ENCODE peak calls at places on chromosome 10, in ten cellular contexts. F is adrenal gland, L is A549, U is heart left ventricle, J is erythroblast, Z is uterus, X is body of pancreas, S is gastrocnemius medialis, R is HCT116, P is transverse colon. M is an unnamed sample.

GRCh38 chr10:21399392-21400015 is 126.0 kb downstream of the SKIDA1 start:
- DNase-seq in J (no peak), L (peak), Z (peak), S (no peak), R (no peak), F (no peak), X (no peak), U (no peak), P (no peak), M (no peak)

GRCh38 chr10:62384057-62384446 is 9.9 kb downstream of the ZNF365 start:
- DNase-seq in X (no peak), F (no peak), J (no peak), U (no peak), S (no peak), L (peak), R (peak), Z (no peak), P (no peak), M (peak)

GRCh38 chr10:34661580-34661979 is 153.5 kb downstream of the PARD3 start:
- DNase-seq in L (no peak), P (no peak), R (no peak), J (no peak), X (no peak), F (no peak), S (no peak), Z (no peak), U (no peak), M (no peak)

GRCh38 chr10:84270708-84271107 is 25.9 kb downstream of the RGR start:
- DNase-seq in L (no peak), P (no peak), Z (no peak), R (no peak), F (no peak), X (no peak), U (no peak), S (no peak), J (no peak), M (no peak)

GRCh38 chr10:78301481-78301880 is 267.8 kb downstream of the RPS24 start:
- DNase-seq in J (no peak), R (no peak), L (no peak), U (peak), Z (peak), F (peak), X (no peak), P (no peak), S (peak), M (no peak)

GRCh38 chr10:97499561-97500296 is 1.0 kb downstream of the UBTD1 start:
- DNase-seq in U (peak), Z (peak), J (peak), R (no peak), F (peak), L (no peak), S (peak), P (peak), X (peak), M (peak)

GRCh38 chr10:114902151-114902550 is 35.8 kb upstream of the TRUB1 start:
- DNase-seq in R (no peak), J (no peak), L (no peak), P (no peak), U (no peak), Z (no peak), X (no peak), S (no peak), F (no peak), M (no peak)

GRCh38 chr10:24456319-24456718 is 247.4 kb downstream of the KIAA1217 start:
- DNase-seq in U (no peak), F (no peak), X (no peak), R (no peak), P (no peak), S (no peak), Z (no peak), J (no peak), L (peak), M (peak)

GRCh38 chr10:19576576-19576975 is 239.7 kb upstream of the PLXDC2 start:
- DNase-seq in U (no peak), F (no peak), Z (no peak), S (no peak), P (no peak), J (no peak), R (no peak), L (no peak), X (no peak), M (no peak)

GRCh38 chr10:132186488-132187413 is at the start of gene DPYSL4:
- DNase-seq in P (no peak), X (no peak), U (no peak), R (no peak), F (peak), L (no peak), Z (no peak), S (no peak), J (peak), M (peak)

GRCh38 chr10:92594194-92594593 is 1.3 kb downstream of the KIF11 start:
- DNase-seq in X (no peak), P (no peak), Z (no peak), R (no peak), U (no peak), F (no peak), J (peak), S (no peak), L (no peak), M (no peak)

GRCh38 chr10:75450062-75450429 is 18.6 kb downstream of the LRMDA start:
- DNase-seq in Z (no peak), X (no peak), U (no peak), R (no peak), S (no peak), L (no peak), F (peak), P (no peak), J (no peak), M (no peak)

GRCh38 chr10:25725917-25726716 is 207.9 kb upstream of the MYO3A start:
- DNase-seq in R (peak), F (peak), J (peak), P (no peak), U (peak), S (no peak), Z (no peak), L (peak), X (peak), M (peak)

GRCh38 chr10:26805567-26806245 is 55.1 kb downstream of the ABI1 start:
- DNase-seq in U (no peak), J (no peak), X (no peak), P (no peak), Z (no peak), R (no peak), S (no peak), L (no peak), F (no peak), M (peak)

GRCh38 chr10:37436361-37436760 is 311.0 kb downstream of the ANKRD30A start:
- DNase-seq in R (no peak), S (no peak), F (no peak), U (no peak), J (no peak), L (no peak), X (no peak), P (no peak), Z (no peak), M (no peak)

GRCh38 chr10:3747984-3748383 is 37.0 kb downstream of the KLF6 start:
- DNase-seq in X (peak), U (no peak), J (no peak), Z (peak), L (no peak), P (no peak), R (no peak), S (no peak), F (no peak), M (no peak)

GRCh38 chr10:4306871-4307270 is 519.1 kb upstream of the AKR1E2 start:
- DNase-seq in P (no peak), S (no peak), L (no peak), R (no peak), U (no peak), F (no peak), J (no peak), Z (no peak), X (peak), M (no peak)

GRCh38 chr10:29658984-29659769 is 24.4 kb upstream of the SVIL start:
- DNase-seq in U (peak), L (peak), X (no peak), P (peak), R (peak), J (no peak), S (peak), F (peak), Z (peak), M (peak)

GRCh38 chr10:95651346-95652115 is 5.0 kb downstream of the ALDH18A1 start:
- DNase-seq in U (no peak), Z (no peak), P (no peak), L (no peak), S (no peak), J (no peak), F (no peak), R (no peak), X (no peak), M (no peak)

GRCh38 chr10:95653895-95654294 is 2.6 kb downstream of the ALDH18A1 start:
- DNase-seq in P (no peak), R (no peak), X (no peak), J (no peak), U (no peak), L (no peak), S (no peak), F (no peak), Z (no peak), M (no peak)

GRCh38 chr10:95656291-95657164 is at the start of gene ALDH18A1:
- DNase-seq in R (peak), X (peak), L (peak), S (peak), J (peak), P (peak), Z (peak), U (peak), F (peak), M (peak)

GRCh38 chr10:95657250-95657649 is 739 bp upstream of the ALDH18A1 start:
- DNase-seq in Z (no peak), U (no peak), R (no peak), F (no peak), P (no peak), L (no peak), J (no peak), X (no peak), S (no peak), M (no peak)

GRCh38 chr10:95655571-95656290 is 780 bp downstream of the ALDH18A1 start:
- DNase-seq in J (peak), L (peak), R (no peak), S (peak), Z (no peak), F (no peak), P (peak), X (no peak), U (no peak), M (peak)
- TF ChIP-seq POLR2A in J (no peak), L (no peak), R (no peak), S (no peak), Z (no peak), F (no peak), P (peak), X (peak), U (no peak), M (no peak)

GRCh38 chr10:88390041-88390440 is 193.1 kb downstream of the RNLS start:
- DNase-seq in U (no peak), J (no peak), X (no peak), P (no peak), L (no peak), Z (no peak), F (peak), S (no peak), R (no peak), M (no peak)

GRCh38 chr10:88385601-88386203 is 197.4 kb downstream of the RNLS start:
- DNase-seq in R (peak), F (no peak), S (peak), U (no peak), J (no peak), X (peak), P (peak), L (peak), Z (peak), M (peak)

GRCh38 chr10:88389456-88389855 is 193.7 kb downstream of the RNLS start:
- DNase-seq in R (no peak), P (peak), U (peak), S (no peak), F (peak), L (peak), J (peak), Z (peak), X (peak), M (no peak)

GRCh38 chr10:88386204-88386877 is 196.8 kb downstream of the RNLS start:
- DNase-seq in Z (no peak), U (no peak), F (peak), X (peak), L (peak), P (no peak), J (no peak), S (no peak), R (no peak), M (no peak)

GRCh38 chr10:88386878-88387773 is 196.0 kb downstream of the RNLS start:
- DNase-seq in F (peak), R (peak), J (peak), X (peak), Z (peak), P (peak), S (peak), L (peak), U (peak), M (peak)
- TF ChIP-seq POLR2A in F (peak), R (no peak), J (no peak), X (peak), Z (peak), P (peak), S (no peak), L (no peak), U (peak), M (no peak)

GRCh38 chr10:6101181-6101580 is 12.3 kb downstream of the RBM17 start:
- DNase-seq in U (no peak), J (no peak), X (no peak), Z (no peak), S (no peak), R (no peak), P (peak), F (no peak), L (no peak), M (no peak)
- TF ChIP-seq POLR2A in U (no peak), J (no peak), X (no peak), Z (no peak), S (no peak), R (no peak), P (no peak), F (no peak), L (no peak), M (no peak)

GRCh38 chr10:70816220-70816894 is 609 bp downstream of the SGPL1 start:
- DNase-seq in F (peak), R (peak), Z (peak), U (peak), X (peak), J (peak), P (peak), L (peak), S (peak), M (peak)
- TF ChIP-seq POLR2A in F (peak), R (peak), Z (peak), U (no peak), X (peak), J (no peak), P (no peak), L (peak), S (no peak), M (peak)